ENCODE peak calls at places on chromosome 15, in four cellular contexts. X is K562, Q is WTC11, W is HepG2. F is an unnamed sample.

GRCh38 chr15:41969851-41970431 is 2.4 kb downstream of the EHD4 start:
- DNase-seq in X (no peak), Q (no peak), W (no peak), F (no peak)

GRCh38 chr15:56045068-56045748 is 51.8 kb upstream of the NEDD4 start:
- DNase-seq in X (no peak), Q (no peak), W (no peak), F (no peak)

GRCh38 chr15:101497484-101498034 is 8.1 kb upstream of the PCSK6 start:
- DNase-seq in X (no peak), Q (no peak), W (peak), F (no peak)

GRCh38 chr15:89662893-89663673 is 7.8 kb upstream of the KIF7 start:
- DNase-seq in X (no peak), Q (no peak), W (no peak), F (no peak)

GRCh38 chr15:66657062-66658020 is 44.7 kb upstream of the SMAD6 start:
- DNase-seq in X (no peak), Q (no peak), W (no peak), F (no peak)

GRCh38 chr15:63364293-63365003 is 17.2 kb downstream of the CA12 start:
- DNase-seq in X (no peak), Q (no peak), W (no peak), F (no peak)

GRCh38 chr15:57138260-57138895 is 219.9 kb downstream of the TCF12 start:
- DNase-seq in X (peak), Q (peak), W (peak), F (peak)

GRCh38 chr15:64105113-64105704 is 9.4 kb downstream of the SNX1 start:
- DNase-seq in X (no peak), Q (no peak), W (no peak), F (no peak)

GRCh38 chr15:93288718-93289117 is 199.7 kb upstream of the RGMA start:
- DNase-seq in X (no peak), Q (no peak), W (no peak), F (no peak)

GRCh38 chr15:80780416-80781221 is 1.4 kb downstream of the CEMIP start:
- DNase-seq in X (peak), Q (peak), W (peak), F (peak)

GRCh38 chr15:73964736-73965093 is 27.4 kb downstream of the STOML1 start:
- DNase-seq in X (peak), Q (peak), W (peak), F (peak)

GRCh38 chr15:55786341-55786740 is 43.4 kb upstream of the PRTG start:
- DNase-seq in X (no peak), Q (no peak), W (peak), F (no peak)

GRCh38 chr15:66692808-66693596 is 9.0 kb upstream of the SMAD6 start:
- DNase-seq in X (no peak), Q (no peak), W (no peak), F (no peak)

GRCh38 chr15:92391640-92392039 is 2.0 kb upstream of the ST8SIA2 start:
- DNase-seq in X (no peak), Q (peak), W (peak), F (peak)

GRCh38 chr15:82647835-82648256 is 683 bp upstream of the CPEB1 start:
- DNase-seq in X (peak), Q (peak), W (no peak), F (peak)

GRCh38 chr15:80613762-80614365 is 81.2 kb upstream of the ABHD17C start:
- DNase-seq in X (no peak), Q (no peak), W (no peak), F (peak)

GRCh38 chr15:92014461-92015030 is 161.0 kb downstream of the SLCO3A1 start:
- DNase-seq in X (no peak), Q (no peak), W (no peak), F (no peak)

GRCh38 chr15:99106417-99107220 is 1.7 kb downstream of the SYNM start:
- DNase-seq in X (no peak), Q (no peak), W (no peak), F (no peak)

GRCh38 chr15:40150163-40150925 is 10.5 kb upstream of the BUB1B start:
- DNase-seq in X (no peak), Q (no peak), W (peak), F (no peak)
- TF ChIP-seq ELF4 in X (no peak), Q (no peak), W (no peak), F (no peak)

GRCh38 chr15:40461958-40462357 is 8.8 kb upstream of the CHST14 start:
- DNase-seq in X (no peak), Q (no peak), W (no peak), F (no peak)

GRCh38 chr15:40464595-40465185 is 6.1 kb upstream of the CHST14 start:
- DNase-seq in X (no peak), Q (no peak), W (no peak), F (no peak)

GRCh38 chr15:40465939-40466338 is 4.8 kb upstream of the CHST14 start:
- DNase-seq in X (no peak), Q (no peak), W (no peak), F (no peak)

GRCh38 chr15:40463886-40464545 is 6.8 kb upstream of the CHST14 start:
- DNase-seq in X (no peak), Q (no peak), W (no peak), F (no peak)

GRCh38 chr15:40463279-40463678 is 7.5 kb upstream of the CHST14 start:
- DNase-seq in X (no peak), Q (no peak), W (no peak), F (no peak)
- TF ChIP-seq ELF4 in X (no peak), Q (no peak), W (no peak), F (no peak)

DNA sequence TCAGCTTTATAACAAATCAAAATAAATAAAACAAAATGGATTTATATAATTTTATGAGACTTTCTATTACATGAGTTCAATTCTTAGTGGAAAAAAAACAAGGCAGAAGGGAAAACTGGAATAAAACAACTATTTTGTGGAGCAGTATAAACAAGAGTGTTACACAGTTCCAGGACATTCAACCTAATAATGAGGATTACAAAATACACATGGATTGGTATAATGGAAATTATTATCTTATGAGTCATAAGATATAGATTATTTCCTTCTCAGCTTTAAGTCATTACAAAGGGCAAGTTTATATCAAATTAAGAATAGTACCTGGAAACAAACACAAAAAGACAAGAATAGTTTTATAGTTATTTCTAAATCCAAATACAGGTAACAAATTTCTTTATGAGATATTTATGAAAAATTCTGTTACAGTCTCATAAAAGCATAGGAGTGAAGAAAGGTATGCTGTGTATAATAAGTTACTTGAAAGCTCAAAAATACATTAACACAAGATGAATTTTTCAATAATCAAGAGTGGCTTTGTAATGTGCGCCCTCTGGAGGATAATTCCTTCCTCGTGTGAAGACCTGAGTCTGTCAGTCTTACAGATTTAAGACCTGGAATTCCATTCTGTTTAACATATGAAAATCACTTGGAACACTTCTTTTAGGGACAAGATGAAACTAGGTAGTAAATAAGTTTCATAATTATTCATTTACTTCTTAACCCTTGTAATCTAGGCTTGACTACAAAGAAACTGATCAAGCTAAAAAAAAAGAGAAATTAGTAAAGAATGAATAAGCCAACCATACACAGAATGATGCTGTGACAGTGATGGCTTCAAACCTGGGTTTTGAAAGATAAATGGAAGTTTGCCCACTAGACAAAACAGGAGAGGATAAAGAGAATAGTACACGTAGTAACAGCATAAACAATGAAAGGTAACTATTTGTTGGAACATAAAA is 9.5 kb downstream of the COPS2 start:
- DNase-seq in X (peak), Q (peak), W (peak), F (peak)
- TF ChIP-seq ELF4 in X (no peak), Q (no peak), W (no peak), F (no peak)

DNA sequence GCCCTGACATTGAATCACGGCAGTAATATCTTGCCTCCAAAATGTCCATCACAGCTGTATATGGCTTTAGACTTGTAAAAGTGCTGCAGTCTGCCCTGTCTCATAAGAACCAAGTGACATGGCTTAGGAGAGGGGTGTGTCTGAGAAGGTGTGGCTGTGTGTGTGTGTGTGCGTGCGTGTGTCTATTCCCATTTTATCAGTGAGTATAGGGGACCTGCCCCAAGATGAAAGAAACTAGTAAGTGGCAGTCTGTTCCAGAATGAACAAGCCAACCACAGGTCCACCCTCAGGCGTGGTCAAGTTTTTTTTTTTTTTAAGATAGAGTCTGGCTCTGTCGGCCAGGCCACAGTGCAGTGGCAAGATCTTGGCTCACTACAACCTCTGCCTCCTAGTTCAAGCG is 5.6 kb upstream of the RHOV start:
- DNase-seq in X (no peak), Q (no peak), W (no peak), F (no peak)
- TF ChIP-seq ELF4 in X (no peak), Q (no peak), W (no peak), F (no peak)

DNA sequence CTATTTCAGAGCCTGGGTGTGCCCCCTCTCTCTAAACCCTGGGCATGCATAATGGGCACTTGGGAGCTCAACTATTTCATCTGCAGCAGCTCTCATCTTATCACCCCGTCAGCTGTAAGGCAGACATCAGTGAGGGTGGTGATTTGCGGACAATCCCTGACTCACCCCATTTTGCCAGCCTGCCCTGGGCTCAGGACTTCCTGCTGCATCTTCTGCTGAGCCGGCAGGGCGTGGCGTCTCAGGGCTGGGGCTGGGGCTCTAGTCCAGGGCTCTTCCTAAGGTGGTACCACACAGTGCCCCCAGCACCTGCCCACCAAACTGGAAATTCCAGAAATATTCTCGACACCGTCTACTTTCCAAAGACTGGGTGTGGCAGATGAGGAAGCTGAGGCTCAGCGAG is 925 bp upstream of the PSTPIP1 start:
- DNase-seq in X (no peak), Q (peak), W (no peak), F (no peak)
- TF ChIP-seq ELF4 in X (no peak), Q (no peak), W (no peak), F (no peak)

DNA sequence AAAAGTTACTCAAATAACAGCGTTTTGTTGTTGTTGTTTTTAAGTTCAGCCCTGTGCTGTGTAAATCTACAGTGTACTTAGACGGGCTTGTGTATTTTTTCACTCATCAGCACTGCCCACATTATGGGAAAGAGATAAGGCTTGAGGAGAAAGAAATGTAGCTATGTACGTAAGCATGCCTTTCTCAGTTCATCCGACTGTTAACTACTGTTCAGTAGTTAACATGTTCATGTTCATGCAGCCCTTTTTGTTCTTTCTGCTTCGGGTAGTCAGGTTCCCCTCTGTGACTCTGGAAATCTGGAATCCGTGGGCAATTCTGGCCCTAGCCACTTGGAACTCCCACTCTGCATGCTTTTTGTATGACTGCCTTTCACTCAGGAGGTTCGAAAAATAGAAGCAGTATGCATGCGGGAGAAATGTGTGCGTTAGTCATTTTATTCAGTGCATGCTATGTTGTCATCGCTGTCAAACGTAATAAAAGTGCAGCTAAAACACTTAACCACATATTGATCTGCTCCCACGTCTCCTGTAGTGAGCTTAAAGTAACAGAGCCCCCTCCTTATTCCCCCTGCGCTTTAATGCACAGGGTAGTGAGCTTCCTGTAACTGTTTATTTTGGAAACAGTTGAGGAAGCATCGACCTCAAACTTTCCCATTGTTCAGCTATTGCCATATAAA is 283.1 kb upstream of the NR2F2 start:
- DNase-seq in X (no peak), Q (no peak), W (no peak), F (peak)
- TF ChIP-seq ELF4 in X (no peak), Q (no peak), W (no peak), F (no peak)

F was measured in HEK293T.